ENCODE peak calls at places on chromosomes 6 and 20, in five cellular contexts. N is OCI-LY7, C is AG09309, U is lower lobe of right lung, A is mucosa of descending colon. Z is an unnamed sample.

GRCh38 chr20:54474866-54475265 is 527 bp upstream of the DOK5 start:
- DNase-seq in N (no peak), C (no peak), U (no peak), A (no peak), Z (no peak)

GRCh38 chr6:156821707-156822106 is 44.5 kb downstream of the ARID1B start:
- DNase-seq in N (no peak), C (no peak), U (no peak), A (no peak), Z (no peak)

GRCh38 chr6:150979826-150980225 is 114.3 kb downstream of the MTHFD1L start:
- DNase-seq in N (no peak), C (no peak), U (no peak), A (no peak), Z (no peak)

GRCh38 chr6:42616716-42617115 is 52.9 kb downstream of the UBR2 start:
- DNase-seq in N (no peak), C (peak), U (no peak), A (no peak), Z (no peak)

GRCh38 chr6:91716361-91716760 is 1129.5 kb upstream of the MAP3K7 start:
- DNase-seq in N (no peak), C (no peak), U (no peak), A (no peak), Z (no peak)

GRCh38 chr6:148064406-148065134 is 278.1 kb upstream of the SASH1 start:
- DNase-seq in N (no peak), C (peak), U (no peak), A (no peak), Z (no peak)

GRCh38 chr6:157317129-157317814 is 6.0 kb downstream of the TMEM242 start:
- DNase-seq in N (no peak), C (peak), U (no peak), A (no peak), Z (peak)

GRCh38 chr6:106244931-106245330 is 80.6 kb downstream of the ATG5 start:
- DNase-seq in N (no peak), C (no peak), U (no peak), A (no peak), Z (no peak)

GRCh38 chr6:159890201-159890600 is 587 bp upstream of the MAS1 start:
- DNase-seq in N (no peak), C (no peak), U (no peak), A (no peak), Z (no peak)

GRCh38 chr6:41171908-41172307 is 9.0 kb upstream of the TREM2 start:
- DNase-seq in N (no peak), C (no peak), U (no peak), A (no peak), Z (no peak)

GRCh38 chr6:116016846-116017545 is 43.7 kb downstream of the FRK start:
- DNase-seq in N (no peak), C (no peak), U (no peak), A (no peak), Z (no peak)

GRCh38 chr6:15527838-15528617 is 134.8 kb downstream of the DTNBP1 start:
- DNase-seq in N (no peak), C (no peak), U (no peak), A (no peak), Z (no peak)

GRCh38 chr20:6075428-6076219 is 21.8 kb upstream of the LRRN4 start:
- DNase-seq in N (no peak), C (no peak), U (no peak), A (no peak), Z (peak)

GRCh38 chr6:112620832-112621569 is 273.9 kb downstream of the RFPL4B start:
- DNase-seq in N (no peak), C (no peak), U (no peak), A (no peak), Z (no peak)

GRCh38 chr6:86016567-86016966 is 373.9 kb upstream of the SYNCRIP start:
- DNase-seq in N (no peak), C (no peak), U (no peak), A (no peak), Z (no peak)

GRCh38 chr6:29864037-29864795 is 36.6 kb downstream of the HLA-G start:
- DNase-seq in N (no peak), C (no peak), U (no peak), A (no peak), Z (no peak)

GRCh38 chr20:59242714-59243626 is 57.4 kb upstream of the EDN3 start:
- DNase-seq in N (no peak), C (no peak), U (no peak), A (no peak), Z (no peak)

GRCh38 chr6:30075094-30075986 is at the start of gene RNF39:
- DNase-seq in N (no peak), C (no peak), U (peak), A (peak), Z (no peak)

GRCh38 chr6:56076033-56076432 is 171.3 kb downstream of the COL21A1 start:
- DNase-seq in N (no peak), C (no peak), U (no peak), A (no peak), Z (no peak)
- H3K4me3 ChIP-seq in N (no peak), C (no peak), U (no peak), A (no peak), Z (no peak)

GRCh38 chr6:11912420-11912819 is 99.7 kb upstream of the HIVEP1 start:
- DNase-seq in N (no peak), C (no peak), U (no peak), A (no peak), Z (no peak)
- TF ChIP-seq CTCF in N (peak), C (no peak), U (no peak), A (no peak), Z (no peak)

DNA sequence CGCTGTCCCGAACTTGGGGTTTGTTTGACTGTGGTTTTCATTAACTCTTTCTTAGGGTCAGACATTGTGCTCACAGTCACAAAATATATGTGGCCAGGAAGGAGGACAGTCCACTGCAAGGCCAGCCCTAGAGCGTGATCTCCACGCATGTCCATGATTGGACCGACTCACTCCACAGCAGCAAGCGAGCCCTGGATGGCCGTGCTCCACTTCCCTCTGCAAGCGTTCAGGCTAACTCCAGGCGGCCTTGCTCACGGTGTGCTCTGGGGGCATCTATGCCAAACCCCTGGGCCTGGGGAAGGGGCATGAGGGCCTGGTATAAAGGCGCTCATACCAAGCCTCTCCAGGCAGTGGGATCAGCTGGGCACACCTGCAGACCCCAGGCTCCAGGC is 5.6 kb downstream of the DACT2 start:
- DNase-seq in N (no peak), C (no peak), U (no peak), A (no peak), Z (no peak)
- H3K4me3 ChIP-seq in N (no peak), C (no peak), U (no peak), A (no peak), Z (no peak)

DNA sequence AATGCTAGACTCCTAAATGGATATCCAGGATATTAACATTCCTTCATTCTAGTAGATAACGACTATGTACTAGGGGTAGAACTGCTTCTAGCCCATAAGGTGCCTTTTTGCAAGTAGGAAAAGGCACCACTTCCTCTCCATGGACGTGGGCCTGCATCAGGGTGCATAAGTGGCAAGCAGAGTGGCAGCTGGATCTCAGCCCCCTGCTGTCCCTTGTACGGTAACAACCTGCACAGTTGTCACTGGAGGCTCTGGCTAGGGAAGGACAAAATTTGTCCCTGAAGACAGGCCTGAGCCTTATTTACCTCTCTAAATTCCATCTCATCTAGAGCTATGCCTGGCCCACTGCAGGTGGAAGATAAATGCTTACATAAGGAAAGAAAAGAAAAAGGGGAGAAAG is 42.5 kb upstream of the SAYSD1 start:
- DNase-seq in N (no peak), C (no peak), U (no peak), A (no peak), Z (no peak)
- TF ChIP-seq CTCF in N (no peak), C (no peak), U (no peak), A (no peak), Z (no peak)

GRCh38 chr6:133244502-133244901 is 3.3 kb downstream of the EYA4 start:
- DNase-seq in N (no peak), C (no peak), U (no peak), A (no peak), Z (no peak)

GRCh38 chr6:133245033-133245903 is 4.1 kb downstream of the EYA4 start:
- DNase-seq in N (no peak), C (no peak), U (no peak), A (no peak), Z (no peak)

GRCh38 chr6:133242761-133243590 is 1.8 kb downstream of the EYA4 start:
- DNase-seq in N (no peak), C (no peak), U (no peak), A (peak), Z (peak)

GRCh38 chr6:133241901-133242760 is 974 bp downstream of the EYA4 start:
- DNase-seq in N (no peak), C (no peak), U (no peak), A (peak), Z (peak)

GRCh38 chr6:133243723-133244122 is 2.6 kb downstream of the EYA4 start:
- DNase-seq in N (no peak), C (no peak), U (no peak), A (no peak), Z (no peak)
- H3K4me3 ChIP-seq in N (no peak), C (no peak), U (no peak), A (no peak), Z (peak)

GRCh38 chr20:37901667-37902503 is 1.0 kb upstream of the VSTM2L start:
- DNase-seq in N (peak), C (peak), U (no peak), A (no peak), Z (no peak)
- TF ChIP-seq CTCF in N (peak), C (peak), U (peak), A (no peak), Z (peak)

GRCh38 chr20:21510995-21511394 is 2.9 kb downstream of the NKX2-2 start:
- DNase-seq in N (no peak), C (no peak), U (no peak), A (no peak), Z (no peak)

GRCh38 chr20:21511485-21511849 is 2.4 kb downstream of the NKX2-2 start:
- DNase-seq in N (no peak), C (no peak), U (no peak), A (no peak), Z (no peak)

GRCh38 chr20:21513181-21513663 is 642 bp downstream of the NKX2-2 start:
- DNase-seq in N (no peak), C (no peak), U (peak), A (no peak), Z (no peak)

GRCh38 chr20:21512634-21513180 is 1.2 kb downstream of the NKX2-2 start:
- DNase-seq in N (no peak), C (no peak), U (peak), A (no peak), Z (no peak)

DNA sequence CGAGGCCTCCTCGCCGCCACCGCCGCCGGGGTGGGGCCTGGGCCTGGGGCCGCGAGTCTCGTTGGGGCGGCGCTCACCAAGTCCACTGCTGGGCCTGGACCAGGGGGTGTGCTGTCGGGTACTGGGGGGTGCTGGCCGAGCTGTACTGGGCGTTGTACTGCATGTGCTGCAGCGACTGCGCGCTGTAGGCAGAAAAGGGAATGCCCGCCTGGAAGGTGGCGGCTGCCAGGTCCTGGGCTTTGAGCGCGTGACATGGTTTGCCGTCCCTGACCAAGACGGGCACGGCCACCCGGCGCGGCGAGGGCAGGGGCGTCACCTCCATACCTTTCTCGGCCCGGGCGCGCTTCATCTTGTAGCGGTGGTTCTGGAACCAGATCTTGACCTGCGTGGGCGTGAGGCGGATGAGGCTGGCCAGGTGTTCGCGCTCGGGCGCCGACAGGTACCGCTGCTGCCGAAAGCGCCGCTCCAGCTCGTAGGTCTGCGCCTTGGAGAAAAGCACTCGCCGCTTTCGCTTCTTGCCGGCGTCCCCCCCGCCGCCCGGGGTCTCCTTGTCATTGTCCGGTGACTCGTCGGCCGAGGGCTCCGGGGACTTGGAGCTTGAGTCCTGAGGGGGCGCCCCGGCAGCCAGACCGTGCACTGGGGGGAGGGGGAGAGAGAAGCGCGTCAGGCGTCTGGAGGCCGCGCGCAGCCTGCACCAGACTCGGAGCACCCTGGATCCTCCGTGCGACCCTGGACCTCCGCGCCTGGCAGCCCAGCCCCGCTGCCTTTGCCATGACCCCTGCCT is 1.8 kb downstream of the NKX2-2 start:
- DNase-seq in N (no peak), C (no peak), U (peak), A (no peak), Z (no peak)
- H3K4me3 ChIP-seq in N (no peak), C (peak), U (peak), A (no peak), Z (peak)

DNA sequence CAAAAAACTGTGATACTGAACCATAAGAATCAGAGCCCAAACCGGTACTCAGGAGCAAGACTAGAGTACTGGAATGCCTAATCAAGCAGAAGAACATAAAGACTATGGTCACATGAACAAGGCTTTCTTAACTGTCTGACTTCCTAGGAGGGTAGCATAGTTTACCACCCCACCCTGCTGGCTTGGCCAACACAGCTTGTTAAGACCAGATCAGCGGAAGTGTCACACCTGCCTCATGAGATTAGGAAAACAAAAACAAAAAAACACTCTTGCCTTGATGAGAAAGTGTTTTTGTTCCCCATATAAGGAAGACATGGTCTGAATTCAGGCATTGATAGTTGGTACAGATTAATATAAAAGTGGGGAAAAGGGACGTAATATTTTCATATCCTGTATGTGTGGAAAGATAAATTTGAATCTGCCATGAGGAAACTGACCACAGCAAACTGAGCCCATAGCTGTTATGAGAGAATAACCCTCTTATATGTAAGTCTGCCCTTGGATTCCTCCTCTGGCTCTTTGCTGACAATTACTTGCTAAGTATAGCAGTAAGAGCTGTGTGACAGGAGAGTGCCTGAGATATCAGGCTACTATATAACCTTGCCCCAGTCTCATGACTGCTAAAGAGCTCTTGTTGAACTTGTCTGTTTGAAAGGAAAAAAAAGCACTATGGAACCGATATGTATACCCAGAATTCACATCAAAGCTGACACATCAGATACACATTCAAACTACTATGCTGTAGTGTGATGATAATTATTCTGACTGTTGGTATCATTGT is 197.1 kb downstream of the EPHA7 start:
- DNase-seq in N (peak), C (no peak), U (no peak), A (no peak), Z (no peak)
- TF ChIP-seq CTCF in N (no peak), C (no peak), U (no peak), A (no peak), Z (no peak)

DNA sequence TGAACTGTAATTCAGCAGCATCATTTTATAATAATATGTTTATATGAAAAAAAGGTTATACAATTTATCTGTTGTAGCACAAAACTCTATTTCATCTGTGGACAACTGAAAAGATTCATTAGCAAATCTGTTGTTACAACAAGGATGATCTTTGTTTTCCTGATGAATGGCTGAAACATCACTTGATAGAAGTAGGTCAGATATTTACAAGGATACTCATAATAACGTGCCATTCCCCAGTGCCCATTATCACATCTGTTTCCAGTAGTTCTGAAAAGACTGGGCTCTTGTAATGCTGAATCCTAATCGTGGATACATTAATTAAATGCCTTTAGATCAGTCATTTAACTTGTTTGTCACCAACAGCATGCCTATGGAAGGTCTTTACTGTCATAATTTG is 256.4 kb downstream of the TBC1D7 start:
- DNase-seq in N (no peak), C (no peak), U (no peak), A (no peak), Z (no peak)
- H3K4me3 ChIP-seq in N (no peak), C (no peak), U (no peak), A (no peak), Z (no peak)

GRCh38 chr6:122476131-122476530 is 4.5 kb upstream of the SERINC1 start:
- DNase-seq in N (peak), C (no peak), U (no peak), A (no peak), Z (no peak)
- TF ChIP-seq CTCF in N (peak), C (peak), U (peak), A (no peak), Z (peak)